ENCODE peak calls at places on chromosomes 13 and 19, in six cellular contexts. T is aorta; Q is effector memory CD4-positive, alpha-beta T cell; R is breast epithelium; E is pancreas; C is thyroid gland. D is an unnamed sample.

GRCh38 chr19:53844849-53845246 is 20.7 kb upstream of the NLRP12 start:
- DNase-seq in E (no peak), C (no peak), Q (no peak), R (no peak), T (no peak), D (no peak)

GRCh38 chr13:68056816-68057710 is 826.9 kb upstream of the PCDH9 start:
- DNase-seq in Q (no peak), C (peak; percentile 4), E (peak; percentile 4), R (no peak), T (no peak), D (no peak)

GRCh38 chr19:9011875-9012274 is 1.7 kb upstream of the MUC16 start:
- DNase-seq in E (no peak), T (no peak), C (no peak), R (no peak), Q (no peak), D (no peak)

GRCh38 chr13:84126671-84127171 is 244.4 kb upstream of the SLITRK1 start:
- DNase-seq in Q (no peak), E (no peak), C (peak; percentile 17), T (peak; percentile 52), R (no peak), D (no peak)

GRCh38 chr13:99997702-99998219 is 16.2 kb downstream of the ZIC2 start:
- DNase-seq in R (no peak), E (no peak), Q (no peak), T (no peak), C (no peak), D (no peak)

GRCh38 chr19:49672131-49672919 is 4.7 kb upstream of the PRMT1 start:
- DNase-seq in T (peak; percentile 94), R (peak; percentile 70), C (peak; percentile 96), E (peak; percentile 78), Q (peak; percentile 64), D (peak; percentile 89)

GRCh38 chr13:49679244-49679643 is 12.0 kb downstream of the EBPL start:
- DNase-seq in Q (no peak), C (peak; percentile 42), R (no peak), T (no peak), E (no peak), D (no peak)

GRCh38 chr19:29285187-29285687 is 72.3 kb upstream of the UQCRFS1 start:
- DNase-seq in C (no peak), E (no peak), T (no peak), Q (no peak), R (no peak), D (no peak)

GRCh38 chr13:44397766-44398223 is 24.2 kb downstream of the SERP2 start:
- DNase-seq in R (no peak), E (no peak), C (no peak), Q (no peak), T (peak; percentile 42), D (no peak)

GRCh38 chr19:9620842-9621155 is 233 bp downstream of the ZNF561 start:
- DNase-seq in Q (no peak), T (no peak), E (no peak), C (no peak), R (no peak), D (no peak)

GRCh38 chr13:24651718-24652345 is 28.4 kb upstream of the ATP12A start:
- DNase-seq in C (peak; percentile 59), R (no peak), Q (no peak), E (no peak), T (no peak), D (no peak)

GRCh38 chr19:31306006-31306753 is 43.1 kb downstream of the TSHZ3 start:
- DNase-seq in R (no peak), T (no peak), E (no peak), Q (no peak), C (no peak), D (no peak)

GRCh38 chr19:36686365-36687213 is 823 bp upstream of the ZNF567 start:
- DNase-seq in T (no peak), R (no peak), Q (no peak), E (peak; percentile 9), C (peak; percentile 38), D (peak; percentile 54)

GRCh38 chr13:78241278-78241919 is 322.8 kb upstream of the EDNRB start:
- DNase-seq in Q (no peak), T (no peak), E (no peak), C (peak; percentile 8), R (no peak), D (no peak)

GRCh38 chr19:2221918-2222317 is 14.2 kb downstream of the PLEKHJ1 start:
- DNase-seq in T (no peak), R (no peak), E (no peak), C (no peak), Q (no peak), D (no peak)

GRCh38 chr19:2221250-2221831 is 14.8 kb downstream of the PLEKHJ1 start:
- DNase-seq in E (no peak), T (no peak), Q (no peak), R (no peak), C (no peak), D (no peak)

GRCh38 chr19:2223959-2224358 is 12.2 kb downstream of the PLEKHJ1 start:
- DNase-seq in E (no peak), T (no peak), C (no peak), Q (no peak), R (no peak), D (no peak)

GRCh38 chr19:2224754-2225349 is 11.3 kb downstream of the PLEKHJ1 start:
- DNase-seq in Q (no peak), R (no peak), E (peak; percentile 71), C (no peak), T (no peak), D (no peak)

DNA sequence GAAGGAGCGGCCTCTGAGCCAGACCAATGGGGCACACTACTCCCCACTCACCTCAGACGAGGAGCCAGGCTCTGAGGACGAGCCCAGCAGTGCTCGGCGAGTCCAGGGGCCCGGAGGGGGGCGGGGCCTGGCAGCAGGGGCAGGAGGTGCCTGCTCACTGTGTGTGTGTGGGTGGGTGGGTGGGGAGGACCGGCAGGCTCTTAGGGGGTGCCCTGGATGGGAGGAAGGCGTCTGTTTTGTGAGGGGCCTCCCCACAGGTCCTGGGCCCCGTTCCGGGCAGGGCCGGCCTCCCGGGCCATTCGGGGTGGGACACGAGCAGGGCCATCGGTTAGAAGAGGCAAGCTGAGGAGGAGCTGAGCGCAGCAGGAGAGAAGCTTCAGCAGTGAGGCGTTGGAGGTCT is 12.7 kb downstream of the PLEKHJ1 start:
- DNase-seq in R (no peak), T (no peak), E (no peak), C (no peak), Q (no peak), D (no peak)
- H3K27ac ChIP-seq in R (no peak overlapping the region), T (no peak overlapping the region), E (no peak overlapping the region), C (no peak overlapping the region), Q (no peak overlapping the region), D (no peak overlapping the region)

DNA sequence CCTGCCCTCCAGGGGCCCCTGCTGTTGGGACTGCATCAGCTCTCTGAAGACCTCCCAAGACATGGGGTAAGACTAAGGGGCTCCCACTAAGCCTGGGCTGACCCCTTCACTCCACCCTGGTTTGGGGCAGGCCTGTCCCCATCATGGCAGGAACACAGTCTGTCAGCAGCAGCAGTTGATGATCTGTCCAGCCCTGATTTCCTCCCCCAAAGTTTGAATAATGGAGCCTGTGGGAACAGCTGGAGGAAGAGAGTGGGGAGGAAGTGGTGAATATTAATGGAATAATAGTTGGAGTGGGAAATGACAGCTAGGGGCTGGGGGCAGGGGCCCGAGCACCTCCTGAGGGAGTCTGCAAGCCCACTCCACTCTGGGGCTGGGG is 1.3 kb upstream of the B3GNT8 start:
- DNase-seq in C (no peak), Q (no peak), R (no peak), T (no peak), E (no peak), D (no peak)
- H3K4me1 ChIP-seq in C (peaks cover 31% of the 10 kb centered on the region), Q (peaks cover 23% of the 10 kb centered on the region), R (no peaks in the 10 kb centered on the region), T (no peaks in the 10 kb centered on the region), E (no peaks in the 10 kb centered on the region), D (peaks cover 17% of the 10 kb centered on the region)

GRCh38 chr19:38250821-38251563 is 5.2 kb downstream of the PPP1R14A start:
- DNase-seq in C (peak; percentile 21), Q (no peak), R (no peak), E (peak; percentile 71), T (peak; percentile 93), D (peak; percentile 77)
- H3K27ac ChIP-seq in C (peak overlapping the region; percentile 74), Q (no peak overlapping the region), R (peak overlapping the region; percentile 91), E (no peak overlapping the region), T (peak overlapping the region; percentile 99), D (peak overlapping the region; percentile 74)

DNA sequence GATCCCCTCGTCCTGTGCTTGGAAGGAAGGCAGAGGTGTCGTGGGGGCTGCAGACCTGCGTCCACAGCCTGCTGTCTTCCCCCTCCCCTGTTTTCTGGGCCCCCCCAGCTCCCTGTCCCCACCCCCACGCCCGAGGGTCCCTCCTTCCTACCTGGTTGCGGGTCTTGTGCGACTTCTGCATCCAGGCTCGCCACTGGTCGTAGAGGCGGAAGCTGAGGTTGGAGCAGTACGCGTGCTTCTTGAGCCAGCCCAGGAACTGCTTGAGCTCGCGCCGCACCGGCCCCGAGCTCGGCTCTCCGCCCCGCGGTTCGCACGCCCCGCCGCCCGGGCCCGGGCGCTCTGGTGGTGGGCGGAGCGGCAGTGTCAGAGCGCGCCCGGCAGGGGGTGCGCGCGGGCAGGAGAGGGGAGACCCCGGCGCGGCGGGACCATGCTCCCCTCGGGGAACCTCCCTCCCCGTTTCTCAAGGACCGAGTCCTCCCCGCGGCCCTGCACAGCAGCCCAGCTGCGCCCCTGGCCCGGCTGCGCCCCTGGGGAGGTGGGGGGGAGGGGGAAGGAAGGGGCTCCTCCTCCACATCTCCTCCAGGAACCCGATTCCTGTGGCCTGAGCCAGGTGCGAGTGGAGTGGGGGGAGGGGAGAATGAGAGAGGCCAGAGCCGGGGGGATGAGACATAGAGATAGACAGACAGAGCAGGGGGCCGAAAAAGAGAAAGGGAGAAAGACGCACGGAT is 5.7 kb downstream of the REX1BD start:
- DNase-seq in R (peak; percentile 74), C (peak; percentile 79), E (peak; percentile 56), T (peak; percentile 93), Q (peak; percentile 65), D (peak; percentile 87)
- H3K4me1 ChIP-seq in R (peaks cover 14% of the 10 kb centered on the region), C (peaks cover 26% of the 10 kb centered on the region), E (peaks cover 5% of the 10 kb centered on the region), T (no peaks in the 10 kb centered on the region), Q (peaks cover 24% of the 10 kb centered on the region), D (peaks cover 18% of the 10 kb centered on the region)

GRCh38 chr19:12546068-12546467 is 5.2 kb downstream of the ZNF564 start:
- DNase-seq in T (no peak), Q (no peak), E (no peak), R (no peak), C (no peak), D (no peak)

GRCh38 chr19:12546903-12547302 is 4.4 kb downstream of the ZNF564 start:
- DNase-seq in R (no peak), C (no peak), Q (no peak), E (no peak), T (no peak), D (no peak)

GRCh38 chr19:12545267-12545666 is 6.0 kb downstream of the ZNF564 start:
- DNase-seq in R (no peak), C (no peak), E (no peak), Q (no peak), T (no peak), D (no peak)

GRCh38 chr19:12543855-12544254 is 7.4 kb downstream of the ZNF564 start:
- DNase-seq in Q (no peak), C (no peak), E (no peak), T (no peak), R (no peak), D (no peak)

GRCh38 chr19:12544401-12544876 is 6.8 kb downstream of the ZNF564 start:
- DNase-seq in R (no peak), E (no peak), T (no peak), Q (no peak), C (no peak), D (no peak)
- H3K27ac ChIP-seq in R (peak overlapping the region; percentile 25), E (no peak overlapping the region), T (no peak overlapping the region), Q (no peak overlapping the region), C (no peak overlapping the region), D (no peak overlapping the region)

GRCh38 chr19:38660724-38661123 is 13.3 kb downstream of the ACTN4 start:
- DNase-seq in T (no peak), Q (no peak), E (no peak), R (no peak), C (peak; percentile 56), D (no peak)
- H3K4me1 ChIP-seq in T (peaks cover 18% of the 10 kb centered on the region), Q (peaks cover 55% of the 10 kb centered on the region), E (peaks cover 85% of the 10 kb centered on the region), R (peaks cover 44% of the 10 kb centered on the region), C (peaks cover 100% of the 10 kb centered on the region), D (peaks cover 95% of the 10 kb centered on the region)

GRCh38 chr13:41465215-41465907 is 8.0 kb downstream of the RGCC start:
- DNase-seq in T (no peak), Q (peak; percentile 76), E (no peak), R (no peak), C (peak; percentile 21), D (peak; percentile 58)
- H3K27ac ChIP-seq in T (peak overlapping the region; percentile 71), Q (peak overlapping the region; percentile 91), E (no peak overlapping the region), R (peak overlapping the region; percentile 54), C (peak overlapping the region; percentile 65), D (peak overlapping the region; percentile 60)

D was measured in psoas muscle.